ENCODE peak calls at places on chromosomes 6 and 20, in five cellular contexts. E is adrenal gland, D is gastrocnemius medialis, Q is tibial nerve, I is esophagus squamous epithelium. P is an unnamed sample. For H3K4me1, the result is how much of the 10 kb centered on the place peaks cover.

GRCh38 chr6:114747995-114748625 is 405.3 kb upstream of the HS3ST5 start:
- DNase-seq in E (peak), Q (peak), I (no peak), D (no peak), P (peak)

GRCh38 chr20:33832113-33832853 is 21.1 kb downstream of the CHMP4B start:
- DNase-seq in Q (no peak), D (no peak), I (no peak), E (no peak), P (peak)

GRCh38 chr6:165701564-165702354 is 38.7 kb upstream of the PDE10A start:
- DNase-seq in D (no peak), Q (no peak), E (no peak), I (no peak), P (no peak)

GRCh38 chr6:7238900-7239589 is 74.0 kb downstream of the SSR1 start:
- DNase-seq in Q (peak), I (peak), D (peak), E (peak), P (peak)

GRCh38 chr6:16570946-16571345 is 190.3 kb downstream of the ATXN1 start:
- DNase-seq in E (no peak), D (no peak), Q (no peak), I (no peak), P (no peak)

GRCh38 chr6:159819932-159820640 is 20.0 kb downstream of the PNLDC1 start:
- DNase-seq in Q (no peak), D (no peak), E (no peak), I (no peak), P (no peak)

GRCh38 chr6:133131621-133132020 is 109.5 kb upstream of the EYA4 start:
- DNase-seq in I (no peak), Q (no peak), E (peak), D (peak), P (no peak)

GRCh38 chr6:42118162-42119001 is 24.0 kb downstream of the C6orf132 start:
- DNase-seq in Q (no peak), D (peak), I (no peak), E (peak), P (peak)

GRCh38 chr6:32188381-32189081 is 1.5 kb downstream of the PBX2 start:
- DNase-seq in D (no peak), E (no peak), I (no peak), Q (peak), P (peak)

GRCh38 chr20:37223053-37223452 is 38.6 kb downstream of the GHRH start:
- DNase-seq in D (no peak), Q (peak), E (peak), I (no peak), P (peak)

GRCh38 chr6:138538390-138539031 is 39.2 kb upstream of the NHSL1 start:
- DNase-seq in Q (no peak), E (no peak), I (no peak), D (no peak), P (peak)

GRCh38 chr6:156107514-156108150 is 652.0 kb upstream of the NOX3 start:
- DNase-seq in D (no peak), E (no peak), I (no peak), Q (no peak), P (no peak)

GRCh38 chr20:17228624-17229061 is 1.8 kb downstream of the PCSK2 start:
- DNase-seq in Q (no peak), E (peak), I (no peak), D (no peak), P (peak)

GRCh38 chr6:158174514-158174913 is 6.4 kb downstream of the GTF2H5 start:
- DNase-seq in D (no peak), Q (peak), E (no peak), I (no peak), P (no peak)

GRCh38 chr20:13396826-13397225 is 175.8 kb downstream of the ISM1 start:
- DNase-seq in D (no peak), Q (no peak), E (no peak), I (no peak), P (no peak)

GRCh38 chr6:135922746-135923145 is 71.2 kb downstream of the PDE7B start:
- DNase-seq in Q (no peak), I (no peak), E (no peak), D (no peak), P (peak)

GRCh38 chr6:13406781-13407180 is 78.4 kb upstream of the TBC1D7 start:
- DNase-seq in E (peak), Q (no peak), I (no peak), D (no peak), P (no peak)

GRCh38 chr6:16393326-16393725 is 154.9 kb downstream of the GMPR start:
- DNase-seq in D (no peak), E (no peak), Q (no peak), I (no peak), P (no peak)

DNA sequence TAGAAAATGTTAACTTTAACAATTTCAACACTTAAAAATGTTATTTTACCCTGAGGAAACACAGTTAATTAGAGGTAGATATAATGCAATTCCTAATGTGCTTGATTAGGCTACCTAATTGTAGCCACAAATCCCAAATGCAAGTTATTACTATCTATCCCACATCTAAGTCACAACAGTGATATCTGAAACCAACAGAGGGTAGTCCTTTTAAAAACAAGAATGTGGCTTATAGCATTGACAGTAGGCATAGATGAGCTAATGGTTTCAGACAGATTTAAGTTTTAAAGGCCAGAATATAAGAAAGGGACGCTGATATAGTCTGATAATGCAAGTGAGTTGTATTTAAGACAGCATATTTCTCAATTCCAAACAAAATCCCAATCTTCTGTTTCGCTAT is 23.0 kb downstream of the PLN start:
- DNase-seq in Q (no peak), D (no peak), E (no peak), I (no peak), P (no peak)
- H3K4me1 ChIP-seq in Q (under half), D (under half), E (under half), I (under half), P (under half)

GRCh38 chr20:24754691-24755090 is 194.4 kb upstream of the CST7 start:
- DNase-seq in Q (no peak), I (no peak), D (no peak), E (peak), P (no peak)

GRCh38 chr20:24753136-24753535 is 195.9 kb upstream of the CST7 start:
- DNase-seq in I (no peak), D (no peak), Q (no peak), E (peak), P (no peak)

GRCh38 chr20:24752612-24753011 is 196.5 kb upstream of the CST7 start:
- DNase-seq in D (no peak), I (no peak), E (peak), Q (no peak), P (no peak)

GRCh38 chr20:24755411-24755922 is 193.6 kb upstream of the CST7 start:
- DNase-seq in E (peak), D (no peak), Q (no peak), I (no peak), P (no peak)

DNA sequence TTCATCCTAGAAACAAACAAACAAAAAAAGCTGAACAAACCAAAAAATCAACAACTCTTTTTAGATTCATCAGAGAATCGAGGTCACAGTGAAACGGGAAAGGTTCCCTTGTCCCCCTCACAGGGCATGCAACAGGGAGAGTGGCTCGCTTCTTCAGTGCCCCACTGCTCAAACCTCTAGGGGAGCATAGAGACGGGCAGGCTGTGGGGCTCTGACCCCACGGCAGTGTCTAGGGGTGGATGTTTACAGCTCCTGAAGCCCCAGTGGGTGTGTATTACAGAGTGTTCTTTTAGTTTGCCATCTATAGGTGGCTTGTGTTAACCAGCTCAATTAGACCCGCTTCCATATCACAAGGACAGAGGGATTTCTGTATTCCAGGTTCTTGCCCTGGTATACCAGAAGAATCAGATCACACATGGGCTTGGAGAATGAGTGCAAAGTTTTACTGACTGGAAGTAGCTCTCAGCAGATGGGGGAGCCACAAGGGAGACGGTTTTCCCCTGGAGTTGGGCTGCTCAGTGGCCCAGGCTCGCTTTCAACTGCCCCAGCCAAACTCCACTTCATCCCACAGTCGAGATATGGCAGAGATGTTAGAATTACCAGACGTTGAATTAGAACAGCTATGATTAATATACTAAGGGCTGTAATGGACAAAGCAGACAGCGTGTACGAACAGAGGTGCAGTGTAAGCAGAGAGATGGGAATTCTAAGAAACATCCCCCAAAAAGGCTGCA is 192.6 kb upstream of the CST7 start:
- DNase-seq in Q (no peak), D (no peak), I (no peak), E (peak), P (no peak)
- H3K4me3 ChIP-seq in Q (no peak), D (no peak), I (no peak), E (no peak), P (no peak)

GRCh38 chr20:62407221-62407992 is at the start of gene CABLES2:
- DNase-seq in Q (peak), I (peak), D (peak), E (peak), P (peak)
- TF ChIP-seq POLR2A in Q (peak), I (no peak), D (peak), E (peak), P (peak)

DNA sequence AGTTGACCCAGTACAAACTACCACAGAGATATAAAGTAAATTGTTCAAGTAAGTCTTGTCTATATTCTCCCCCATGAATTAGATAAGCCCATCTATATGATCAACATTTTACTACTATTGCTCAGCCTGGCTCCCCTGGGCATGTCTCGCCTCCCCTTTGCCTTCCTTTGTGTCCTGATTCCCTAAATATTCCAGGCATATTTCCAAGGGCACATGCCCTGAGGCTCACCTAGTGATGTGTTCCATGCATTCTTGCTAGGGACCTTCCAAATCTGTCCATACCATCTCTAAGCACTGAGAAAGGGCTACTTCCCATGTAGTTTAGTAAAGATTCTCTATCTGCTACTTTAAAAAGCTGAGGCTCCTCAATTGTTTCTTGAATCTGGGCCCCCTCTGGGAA is 309.5 kb upstream of the PRND start:
- DNase-seq in I (no peak), E (no peak), Q (no peak), D (no peak), P (no peak)
- H3K4me1 ChIP-seq in I (under half), E (under half), Q (under half), D (under half), P (under half)